ENCODE peak calls at places on chromosomes 6 and 20, in nine cellular contexts. One of them, this sample, is unnamed.

GRCh38 chr20:6525447-6526303 is 241.8 kb upstream of the BMP2 start:
- DNase-seq in H4: no peak
- DNase-seq in dorsolateral prefrontal cortex: no peak
- DNase-seq in fibroblast of the aortic adventitia: no peak
- DNase-seq in NCI-H524: no peak
- DNase-seq in GM23248: no peak
- DNase-seq in neuronal stem cell: no peak
- DNase-seq in WERI-Rb-1: peak
- DNase-seq in thoracic aorta: no peak
- DNase-seq in this sample: no peak

GRCh38 chr6:139538366-139538765 is 163.9 kb upstream of the CITED2 start:
- DNase-seq in H4: no peak
- DNase-seq in dorsolateral prefrontal cortex: no peak
- DNase-seq in fibroblast of the aortic adventitia: no peak
- DNase-seq in NCI-H524: no peak
- DNase-seq in GM23248: no peak
- DNase-seq in neuronal stem cell: no peak
- DNase-seq in WERI-Rb-1: no peak
- DNase-seq in thoracic aorta: no peak
- DNase-seq in this sample: no peak

GRCh38 chr6:116557863-116558262 is 4.3 kb downstream of the CALHM4 start:
- DNase-seq in H4: peak
- DNase-seq in dorsolateral prefrontal cortex: no peak
- DNase-seq in fibroblast of the aortic adventitia: peak
- DNase-seq in NCI-H524: no peak
- DNase-seq in GM23248: peak
- DNase-seq in neuronal stem cell: no peak
- DNase-seq in WERI-Rb-1: no peak
- DNase-seq in thoracic aorta: no peak
- DNase-seq in this sample: no peak

GRCh38 chr6:38396209-38396608 is 243.5 kb downstream of the BTBD9 start:
- DNase-seq in H4: no peak
- DNase-seq in dorsolateral prefrontal cortex: no peak
- DNase-seq in fibroblast of the aortic adventitia: no peak
- DNase-seq in NCI-H524: no peak
- DNase-seq in GM23248: no peak
- DNase-seq in neuronal stem cell: no peak
- DNase-seq in WERI-Rb-1: no peak
- DNase-seq in thoracic aorta: no peak
- DNase-seq in this sample: no peak

GRCh38 chr20:44701116-44701865 is 13.9 kb upstream of the CCN5 start:
- DNase-seq in H4: peak
- DNase-seq in dorsolateral prefrontal cortex: no peak
- DNase-seq in fibroblast of the aortic adventitia: no peak
- DNase-seq in NCI-H524: peak
- DNase-seq in GM23248: no peak
- DNase-seq in neuronal stem cell: no peak
- DNase-seq in WERI-Rb-1: peak
- DNase-seq in thoracic aorta: no peak
- DNase-seq in this sample: peak

GRCh38 chr6:63598251-63599036 is 26.2 kb downstream of the LOC128125822 start:
- DNase-seq in H4: peak
- DNase-seq in dorsolateral prefrontal cortex: peak
- DNase-seq in fibroblast of the aortic adventitia: peak
- DNase-seq in NCI-H524: peak
- DNase-seq in GM23248: peak
- DNase-seq in neuronal stem cell: peak
- DNase-seq in WERI-Rb-1: peak
- DNase-seq in thoracic aorta: peak
- DNase-seq in this sample: peak

GRCh38 chr6:5736016-5736738 is 270.5 kb downstream of the NRN1 start:
- DNase-seq in H4: no peak
- DNase-seq in dorsolateral prefrontal cortex: no peak
- DNase-seq in fibroblast of the aortic adventitia: no peak
- DNase-seq in NCI-H524: no peak
- DNase-seq in GM23248: no peak
- DNase-seq in neuronal stem cell: no peak
- DNase-seq in WERI-Rb-1: no peak
- DNase-seq in thoracic aorta: no peak
- DNase-seq in this sample: no peak

GRCh38 chr6:80767808-80768207 is 661.3 kb downstream of the BCKDHB start:
- DNase-seq in H4: peak
- DNase-seq in dorsolateral prefrontal cortex: no peak
- DNase-seq in fibroblast of the aortic adventitia: peak
- DNase-seq in NCI-H524: no peak
- DNase-seq in GM23248: peak
- DNase-seq in neuronal stem cell: no peak
- DNase-seq in WERI-Rb-1: no peak
- DNase-seq in thoracic aorta: peak
- DNase-seq in this sample: peak

GRCh38 chr20:931401-931800 is 15.3 kb upstream of the ANGPT4 start:
- DNase-seq in H4: no peak
- DNase-seq in dorsolateral prefrontal cortex: no peak
- DNase-seq in fibroblast of the aortic adventitia: no peak
- DNase-seq in NCI-H524: no peak
- DNase-seq in GM23248: no peak
- DNase-seq in neuronal stem cell: no peak
- DNase-seq in WERI-Rb-1: no peak
- DNase-seq in thoracic aorta: no peak
- DNase-seq in this sample: peak

GRCh38 chr6:193773-194310 is 98.4 kb upstream of the DUSP22 start:
- DNase-seq in H4: no peak
- DNase-seq in dorsolateral prefrontal cortex: no peak
- DNase-seq in fibroblast of the aortic adventitia: no peak
- DNase-seq in NCI-H524: peak
- DNase-seq in GM23248: no peak
- DNase-seq in neuronal stem cell: no peak
- DNase-seq in WERI-Rb-1: peak
- DNase-seq in thoracic aorta: no peak
- DNase-seq in this sample: no peak

GRCh38 chr20:46638367-46639274 is 12.6 kb downstream of the SLC13A3 start:
- DNase-seq in H4: no peak
- DNase-seq in dorsolateral prefrontal cortex: peak
- DNase-seq in fibroblast of the aortic adventitia: no peak
- DNase-seq in NCI-H524: no peak
- DNase-seq in GM23248: no peak
- DNase-seq in neuronal stem cell: no peak
- DNase-seq in WERI-Rb-1: no peak
- DNase-seq in thoracic aorta: no peak
- DNase-seq in this sample: peak

GRCh38 chr6:145898376-145898775 is 65.8 kb downstream of the SHPRH start:
- DNase-seq in H4: no peak
- DNase-seq in dorsolateral prefrontal cortex: no peak
- DNase-seq in fibroblast of the aortic adventitia: no peak
- DNase-seq in NCI-H524: no peak
- DNase-seq in GM23248: no peak
- DNase-seq in neuronal stem cell: no peak
- DNase-seq in WERI-Rb-1: no peak
- DNase-seq in thoracic aorta: no peak
- DNase-seq in this sample: peak

GRCh38 chr6:157457787-157458186 is 76.8 kb downstream of the ZDHHC14 start:
- DNase-seq in H4: no peak
- DNase-seq in dorsolateral prefrontal cortex: no peak
- DNase-seq in fibroblast of the aortic adventitia: no peak
- DNase-seq in NCI-H524: no peak
- DNase-seq in GM23248: no peak
- DNase-seq in neuronal stem cell: no peak
- DNase-seq in WERI-Rb-1: no peak
- DNase-seq in thoracic aorta: no peak
- DNase-seq in this sample: no peak

GRCh38 chr6:34798057-34798456 is 6.2 kb downstream of the BLTP3A start:
- DNase-seq in H4: no peak
- DNase-seq in dorsolateral prefrontal cortex: no peak
- DNase-seq in fibroblast of the aortic adventitia: no peak
- DNase-seq in NCI-H524: no peak
- DNase-seq in GM23248: no peak
- DNase-seq in neuronal stem cell: no peak
- DNase-seq in WERI-Rb-1: no peak
- DNase-seq in thoracic aorta: no peak
- DNase-seq in this sample: no peak

GRCh38 chr6:132820629-132821381 is 6.4 kb downstream of the RPS12 start:
- DNase-seq in H4: no peak
- DNase-seq in dorsolateral prefrontal cortex: no peak
- DNase-seq in fibroblast of the aortic adventitia: peak
- DNase-seq in NCI-H524: no peak
- DNase-seq in GM23248: peak
- DNase-seq in neuronal stem cell: no peak
- DNase-seq in WERI-Rb-1: no peak
- DNase-seq in thoracic aorta: no peak
- DNase-seq in this sample: peak

GRCh38 chr6:24743944-24744335 is 25.0 kb upstream of the C6orf62 start:
- DNase-seq in H4: no peak
- DNase-seq in dorsolateral prefrontal cortex: no peak
- DNase-seq in fibroblast of the aortic adventitia: no peak
- DNase-seq in NCI-H524: no peak
- DNase-seq in GM23248: no peak
- DNase-seq in neuronal stem cell: no peak
- DNase-seq in WERI-Rb-1: no peak
- DNase-seq in thoracic aorta: no peak
- DNase-seq in this sample: no peak

GRCh38 chr20:57893364-57894001 is 183.7 kb upstream of the PMEPA1 start:
- DNase-seq in H4: no peak
- DNase-seq in dorsolateral prefrontal cortex: peak
- DNase-seq in fibroblast of the aortic adventitia: no peak
- DNase-seq in NCI-H524: peak
- DNase-seq in GM23248: no peak
- DNase-seq in neuronal stem cell: no peak
- DNase-seq in WERI-Rb-1: peak
- DNase-seq in thoracic aorta: no peak
- DNase-seq in this sample: no peak

GRCh38 chr6:12403201-12403826 is 113.2 kb downstream of the EDN1 start:
- DNase-seq in H4: no peak
- DNase-seq in dorsolateral prefrontal cortex: no peak
- DNase-seq in fibroblast of the aortic adventitia: peak
- DNase-seq in NCI-H524: no peak
- DNase-seq in GM23248: peak
- DNase-seq in neuronal stem cell: no peak
- DNase-seq in WERI-Rb-1: no peak
- DNase-seq in thoracic aorta: no peak
- DNase-seq in this sample: no peak

GRCh38 chr6:107576852-107577251 is 86.9 kb downstream of the SOBP start:
- DNase-seq in H4: no peak
- DNase-seq in dorsolateral prefrontal cortex: no peak
- DNase-seq in fibroblast of the aortic adventitia: peak
- DNase-seq in NCI-H524: no peak
- DNase-seq in GM23248: peak
- DNase-seq in neuronal stem cell: no peak
- DNase-seq in WERI-Rb-1: no peak
- DNase-seq in thoracic aorta: no peak
- DNase-seq in this sample: no peak

GRCh38 chr6:16731503-16732018 is 29.7 kb downstream of the ATXN1 start:
- DNase-seq in H4: no peak
- DNase-seq in dorsolateral prefrontal cortex: no peak
- DNase-seq in fibroblast of the aortic adventitia: no peak
- DNase-seq in NCI-H524: no peak
- DNase-seq in GM23248: no peak
- DNase-seq in neuronal stem cell: no peak
- DNase-seq in WERI-Rb-1: no peak
- DNase-seq in thoracic aorta: no peak
- DNase-seq in this sample: no peak

This sample was measured in SJCRH30.